ENCODE peak calls at places on chromosomes 12 and 14, in nine cellular contexts. S is adipocyte; W is CD8-positive, alpha-beta memory T cell; H is cardiac muscle cell; A is SK-N-SH; T is mammary epithelial cell; L is WERI-Rb-1; I is fibroblast of the aortic adventitia; U is neuronal stem cell. Y is an unnamed sample.

GRCh38 chr14:104968541-104969401 is 9.4 kb downstream of the AHNAK2 start:
- DNase-seq in T (peak), S (no peak), L (peak), H (peak), W (no peak), I (peak), A (peak), U (no peak), Y (no peak)

GRCh38 chr12:30308010-30308717 is 387.5 kb downstream of the IPO8 start:
- DNase-seq in H (no peak), S (no peak), I (no peak), W (no peak), T (peak), A (no peak), U (no peak), L (no peak), Y (no peak)

GRCh38 chr14:20059745-20060144 is at the start of gene OR4L1:
- DNase-seq in L (no peak), U (no peak), H (no peak), I (no peak), S (no peak), A (no peak), T (no peak), W (no peak), Y (no peak)

GRCh38 chr12:52005903-52006703 is 643 bp upstream of the TAMALIN start:
- DNase-seq in L (no peak), A (no peak), U (no peak), H (peak), S (no peak), I (no peak), T (no peak), W (no peak), Y (no peak)

GRCh38 chr12:74285773-74286172 is 251.9 kb upstream of the ATXN7L3B start:
- DNase-seq in T (peak), L (no peak), S (no peak), I (no peak), H (no peak), U (no peak), W (no peak), A (no peak), Y (no peak)

GRCh38 chr12:123396543-123396942 is 12.6 kb downstream of the KMT5A start:
- DNase-seq in L (no peak), U (no peak), A (no peak), W (no peak), H (no peak), I (no peak), S (no peak), T (no peak), Y (no peak)

GRCh38 chr14:75010472-75010871 is 7.8 kb downstream of the EIF2B2 start:
- DNase-seq in W (no peak), T (no peak), A (no peak), I (peak), L (no peak), S (peak), U (no peak), H (peak), Y (no peak)

GRCh38 chr14:99884834-99885648 is 91.8 kb downstream of the EML1 start:
- DNase-seq in S (peak), T (peak), H (peak), U (no peak), W (no peak), I (peak), A (peak), L (no peak), Y (no peak)

GRCh38 chr14:105340821-105341408 is 26.4 kb downstream of the PACS2 start:
- DNase-seq in A (no peak), L (no peak), I (peak), W (no peak), U (no peak), T (no peak), S (no peak), H (no peak), Y (no peak)

GRCh38 chr14:102933618-102934231 is 11.3 kb downstream of the AMN start:
- DNase-seq in T (no peak), L (no peak), W (no peak), S (no peak), I (no peak), A (no peak), U (no peak), H (no peak), Y (no peak)

GRCh38 chr12:108888031-108888430 is 8.1 kb downstream of the DAO start:
- DNase-seq in W (no peak), L (no peak), T (no peak), H (no peak), U (no peak), S (no peak), A (no peak), I (no peak), Y (peak)

GRCh38 chr12:80056232-80056631 is 43.1 kb upstream of the OTOGL start:
- DNase-seq in I (no peak), S (no peak), A (no peak), U (no peak), H (no peak), T (no peak), W (no peak), L (no peak), Y (no peak)

GRCh38 chr12:17928708-17929366 is 161.2 kb downstream of the RERGL start:
- DNase-seq in S (peak), L (no peak), U (no peak), T (peak), H (peak), I (peak), A (no peak), W (no peak), Y (no peak)

GRCh38 chr12:86513206-86513605 is 257.0 kb upstream of the MGAT4C start:
- DNase-seq in H (peak), U (no peak), L (no peak), T (no peak), I (peak), W (no peak), S (peak), A (no peak), Y (no peak)

GRCh38 chr12:17348311-17348710 is 741.7 kb downstream of the RERGL start:
- DNase-seq in L (no peak), I (no peak), U (no peak), H (no peak), S (no peak), W (no peak), T (no peak), A (no peak), Y (no peak)

GRCh38 chr14:31070431-31070830 is 44.3 kb upstream of the STRN3 start:
- DNase-seq in L (no peak), S (peak), I (peak), T (peak), U (no peak), W (no peak), A (no peak), H (peak), Y (no peak)

GRCh38 chr12:26791328-26791791 is 41.6 kb downstream of the ITPR2 start:
- DNase-seq in L (no peak), A (no peak), S (peak), I (peak), W (no peak), T (no peak), U (no peak), H (peak), Y (no peak)

GRCh38 chr14:81336009-81336408 is 64.1 kb downstream of the STON2 start:
- DNase-seq in L (no peak), A (no peak), T (no peak), I (no peak), H (no peak), U (no peak), W (no peak), S (no peak), Y (no peak)

GRCh38 chr14:69963966-69964365 is 84.8 kb downstream of the SMOC1 start:
- DNase-seq in S (no peak), H (no peak), U (no peak), A (no peak), T (no peak), L (no peak), W (no peak), I (no peak), Y (no peak)

GRCh38 chr12:4526923-4527546 is 11.7 kb upstream of the RAD51AP1 start:
- DNase-seq in S (peak), L (no peak), I (peak), H (peak), A (peak), U (no peak), T (no peak), W (no peak), Y (no peak)

GRCh38 chr14:22081352-22081751 is 407.7 kb upstream of the OR4E1 start:
- DNase-seq in U (no peak), H (no peak), T (no peak), A (no peak), L (no peak), W (no peak), I (no peak), S (no peak), Y (no peak)

GRCh38 chr12:111291357-111291756 is 77.5 kb downstream of the PHETA1 start:
- DNase-seq in H (no peak), S (no peak), T (no peak), I (no peak), L (no peak), U (no peak), W (no peak), A (no peak), Y (no peak)

GRCh38 chr12:13390381-13390856 is 193.9 kb downstream of the EMP1 start:
- DNase-seq in I (peak), T (peak), H (peak), W (no peak), L (no peak), U (no peak), A (peak), S (peak), Y (peak)

GRCh38 chr12:49809369-49810158 is 18.6 kb downstream of the NCKAP5L start:
- DNase-seq in I (peak), U (peak), A (no peak), T (no peak), S (no peak), H (no peak), W (no peak), L (peak), Y (no peak)
- H3K4me3 ChIP-seq in I (no peak), U (peak), A (no peak), T (no peak), S (peak), H (no peak), W (no peak), L (no peak), Y (no peak)

GRCh38 chr12:132492522-132492921 is 2.6 kb downstream of the FBRSL1 start:
- DNase-seq in T (no peak), S (no peak), H (no peak), A (no peak), I (no peak), L (no peak), U (no peak), W (no peak), Y (no peak)
- H3K4me3 ChIP-seq in T (no peak), S (no peak), H (no peak), A (no peak), I (no peak), L (no peak), U (no peak), W (peak), Y (no peak)

GRCh38 chr12:121888478-121889266 is at the start of gene PSMD9:
- DNase-seq in T (peak), I (peak), L (peak), U (peak), A (peak), W (peak), S (peak), H (peak), Y (peak)
- H3K4me3 ChIP-seq in T (peak), I (peak), L (peak), U (peak), A (peak), W (peak), S (peak), H (peak), Y (peak)

GRCh38 chr12:116599285-116600122 is 40.3 kb downstream of the MAP1LC3B2 start:
- DNase-seq in U (peak), A (peak), H (peak), W (peak), S (peak), L (peak), I (peak), T (peak), Y (peak)

GRCh38 chr12:116600959-116601358 is 41.8 kb downstream of the MAP1LC3B2 start:
- DNase-seq in T (no peak), H (no peak), U (no peak), I (no peak), L (no peak), A (no peak), S (no peak), W (no peak), Y (no peak)

GRCh38 chr12:116597886-116598285 is 38.7 kb downstream of the MAP1LC3B2 start:
- DNase-seq in A (no peak), S (peak), I (no peak), U (no peak), T (no peak), L (no peak), W (no peak), H (no peak), Y (no peak)

GRCh38 chr12:116601524-116601923 is 42.3 kb downstream of the MAP1LC3B2 start:
- DNase-seq in H (peak), T (peak), U (no peak), S (peak), A (no peak), L (no peak), W (no peak), I (peak), Y (no peak)

GRCh38 chr12:116598341-116599284 is 39.4 kb downstream of the MAP1LC3B2 start:
- DNase-seq in L (no peak), I (peak), T (no peak), S (peak), W (no peak), A (no peak), U (no peak), H (no peak), Y (no peak)
- H3K4me3 ChIP-seq in L (no peak), I (peak), T (no peak), S (peak), W (no peak), A (no peak), U (no peak), H (no peak), Y (no peak)

GRCh38 chr14:96863327-96863985 is 66.3 kb downstream of the VRK1 start:
- DNase-seq in A (no peak), W (no peak), L (no peak), I (no peak), U (no peak), H (peak), S (no peak), T (no peak), Y (no peak)

GRCh38 chr14:96863986-96864330 is 66.8 kb downstream of the VRK1 start:
- DNase-seq in I (no peak), S (no peak), W (no peak), H (no peak), L (no peak), A (no peak), T (no peak), U (no peak), Y (no peak)

GRCh38 chr14:96867634-96868033 is 70.5 kb downstream of the VRK1 start:
- DNase-seq in H (no peak), T (no peak), I (no peak), W (no peak), A (no peak), L (no peak), S (no peak), U (no peak), Y (no peak)

GRCh38 chr14:96858643-96859042 is 61.5 kb downstream of the VRK1 start:
- DNase-seq in U (no peak), I (no peak), L (no peak), W (no peak), A (no peak), T (no peak), S (no peak), H (no peak), Y (no peak)

DNA sequence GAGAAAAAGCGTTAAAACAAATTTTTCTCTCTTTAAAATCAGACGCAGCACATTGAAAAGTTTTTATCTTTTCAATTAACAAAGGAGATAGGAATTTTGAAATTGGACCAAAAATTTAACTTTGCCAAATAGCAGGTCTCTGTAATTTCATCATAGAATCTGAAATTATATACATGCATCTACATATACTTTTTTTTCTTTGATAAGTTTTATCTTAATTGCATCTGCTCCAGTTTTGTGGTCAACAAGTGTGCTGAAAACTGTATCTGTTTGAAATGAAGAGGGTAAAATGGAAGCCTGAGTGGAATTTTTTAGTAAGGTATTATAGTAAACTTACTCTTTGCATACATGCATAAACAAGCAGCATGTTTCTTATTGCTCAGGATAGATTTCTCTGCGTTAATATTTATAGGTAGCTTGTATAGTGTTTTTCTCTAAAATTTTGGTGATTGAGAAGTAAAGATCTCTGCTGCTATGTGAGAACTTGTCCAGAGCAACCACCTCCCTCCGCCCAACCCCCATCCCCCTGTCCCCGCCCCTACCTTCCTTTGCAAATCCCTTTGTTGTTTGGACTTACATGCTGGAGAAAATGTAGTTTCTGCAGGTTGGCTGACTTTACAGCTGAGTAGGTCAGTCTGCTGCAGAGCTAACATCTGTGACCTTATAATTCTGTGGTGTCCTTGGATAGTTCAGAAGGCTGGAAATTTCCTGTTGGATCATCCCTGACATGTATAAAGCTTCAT is 64.6 kb downstream of the VRK1 start:
- DNase-seq in S (no peak), W (no peak), I (no peak), A (no peak), L (peak), U (no peak), T (no peak), H (no peak), Y (no peak)
- H3K4me3 ChIP-seq in S (no peak), W (no peak), I (no peak), A (no peak), L (no peak), U (no peak), T (no peak), H (no peak), Y (no peak)

GRCh38 chr12:55706840-55707671 is 648 bp downstream of the ITGA7 start:
- DNase-seq in H (no peak), T (no peak), I (no peak), U (no peak), A (no peak), S (peak), L (no peak), W (no peak), Y (no peak)

GRCh38 chr12:55704824-55705780 is 2.6 kb downstream of the ITGA7 start:
- DNase-seq in T (no peak), A (no peak), S (no peak), H (no peak), I (peak), L (no peak), W (no peak), U (no peak), Y (no peak)

GRCh38 chr12:55703976-55704761 is 3.5 kb downstream of the ITGA7 start:
- DNase-seq in S (no peak), A (no peak), U (no peak), L (no peak), W (no peak), H (peak), I (peak), T (no peak), Y (no peak)

GRCh38 chr12:55707841-55708694 is at the start of gene ITGA7:
- DNase-seq in W (peak), I (no peak), T (no peak), S (peak), L (peak), H (no peak), A (peak), U (peak), Y (peak)

GRCh38 chr12:55705802-55706402 is 1.8 kb downstream of the ITGA7 start:
- DNase-seq in A (no peak), W (no peak), T (no peak), U (no peak), H (no peak), S (no peak), I (no peak), L (peak), Y (no peak)
- H3K4me3 ChIP-seq in A (no peak), W (no peak), T (no peak), U (peak), H (peak), S (peak), I (peak), L (no peak), Y (no peak)

DNA sequence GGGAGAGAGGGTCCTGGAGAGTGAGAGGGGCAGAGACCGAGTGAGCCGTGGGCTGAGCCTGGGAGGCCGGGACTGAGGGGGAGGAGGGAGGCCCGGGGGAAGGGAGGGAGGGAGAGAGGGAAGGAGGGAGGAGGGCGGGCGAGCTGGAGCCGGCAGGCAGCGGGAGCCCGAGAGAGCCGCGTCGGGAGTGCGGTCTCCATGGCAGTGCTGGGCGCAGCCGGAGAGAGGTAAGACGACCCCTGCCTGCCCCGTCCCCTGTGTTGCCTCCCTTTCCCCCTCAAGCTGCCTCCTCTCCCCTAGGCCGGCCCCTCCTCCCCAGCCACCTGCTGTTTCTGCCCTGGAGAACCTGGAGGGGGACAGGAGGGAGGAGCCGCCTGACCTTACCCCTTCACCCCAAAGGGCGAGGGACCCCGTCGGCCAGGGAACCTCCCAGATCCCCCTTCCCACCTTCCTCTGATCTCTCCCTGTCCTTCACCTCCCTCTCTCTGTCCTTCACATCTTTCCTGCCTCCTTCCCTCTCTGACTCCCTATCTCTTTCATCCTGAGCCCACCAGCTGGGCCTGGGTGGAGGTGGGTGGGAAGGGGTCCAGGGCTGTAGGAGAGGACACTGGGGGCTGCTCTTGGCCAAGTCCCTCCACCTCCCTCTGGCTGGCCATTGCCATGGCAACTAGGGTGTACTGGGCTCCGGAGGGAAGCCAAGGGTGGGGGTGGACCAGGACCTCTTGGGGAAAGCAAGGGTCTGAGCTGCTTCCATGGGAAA is at the start of gene GPR162:
- DNase-seq in H (peak), I (peak), A (peak), W (no peak), U (peak), L (peak), S (peak), T (no peak), Y (no peak)
- H3K4me3 ChIP-seq in H (peak), I (peak), A (peak), W (no peak), U (peak), L (peak), S (peak), T (peak), Y (no peak)

Y was measured in pancreas.